ENCODE peak calls at places on chromosome 3, in seven cellular contexts. H is stimulated activated naive CD4-positive, alpha-beta T cell; F is astrocyte; R is COR-L47; A is GM12865; E is anterior cingulate cortex; I is AG08396. B is an unnamed sample.

GRCh38 chr3:177945999-177946398 is 590.2 kb upstream of the KCNMB2 start:
- DNase-seq in H (no peak), F (no peak), R (no peak), A (no peak), E (no peak), I (no peak), B (no peak)

GRCh38 chr3:100316656-100317069 is 17.9 kb upstream of the NIT2 start:
- DNase-seq in H (peak; percentile 38), F (peak; percentile 39), R (peak; percentile 35), A (peak; percentile 66), E (no peak), I (no peak), B (no peak)

GRCh38 chr3:146732325-146732724 is 127.2 kb upstream of the PLSCR5 start:
- DNase-seq in H (no peak), F (no peak), R (no peak), A (no peak), E (no peak), I (no peak), B (no peak)

GRCh38 chr3:127865941-127866340 is 43.6 kb upstream of the MGLL start:
- DNase-seq in H (no peak), F (peak; percentile 61), R (no peak), A (no peak), E (no peak), I (peak; percentile 32), B (no peak)

GRCh38 chr3:55191911-55192787 is 264.3 kb upstream of the LRTM1 start:
- DNase-seq in H (no peak), F (peak; percentile 100), R (no peak), A (no peak), E (no peak), I (peak; percentile 77), B (no peak)

GRCh38 chr3:153443961-153444360 is 281.9 kb downstream of the RAP2B start:
- DNase-seq in H (no peak), F (no peak), R (peak; percentile 10), A (peak; percentile 31), E (no peak), I (no peak), B (no peak)

GRCh38 chr3:115325539-115325938 is 178.5 kb upstream of the ZBTB20 start:
- DNase-seq in H (no peak), F (peak; percentile 38), R (no peak), A (peak; percentile 21), E (no peak), I (peak; percentile 9), B (no peak)

GRCh38 chr3:14125193-14126016 is 553 bp downstream of the TMEM43 start:
- DNase-seq in H (no peak), F (peak; percentile 91), R (no peak), A (peak; percentile 56), E (peak; percentile 73), I (peak; percentile 84), B (peak; percentile 93)

GRCh38 chr3:50334339-50335075 is 6.1 kb downstream of the RASSF1 start:
- DNase-seq in H (no peak), F (no peak), R (no peak), A (no peak), E (no peak), I (no peak), B (no peak)

GRCh38 chr3:58666683-58667082 is at the start of gene FAM3D:
- DNase-seq in H (no peak), F (no peak), R (no peak), A (no peak), E (no peak), I (no peak), B (no peak)

GRCh38 chr3:123099331-123100191 is 32.7 kb downstream of the PDIA5 start:
- DNase-seq in H (no peak), F (no peak), R (no peak), A (no peak), E (no peak), I (no peak), B (no peak)

GRCh38 chr3:157427906-157428305 is 8.7 kb upstream of the PTX3 start:
- DNase-seq in H (no peak), F (no peak), R (no peak), A (no peak), E (no peak), I (no peak), B (no peak)

GRCh38 chr3:141680620-141681389 is 57.3 kb upstream of the RNF7 start:
- DNase-seq in H (no peak), F (peak; percentile 57), R (peak; percentile 88), A (no peak), E (no peak), I (no peak), B (no peak)

GRCh38 chr3:12845790-12846189 is 4.4 kb upstream of the RPL32 start:
- DNase-seq in H (no peak), F (no peak), R (no peak), A (no peak), E (no peak), I (no peak), B (no peak)

GRCh38 chr3:112411425-112411824 is 78.5 kb downstream of the CD200 start:
- DNase-seq in H (no peak), F (no peak), R (no peak), A (no peak), E (no peak), I (no peak), B (no peak)

GRCh38 chr3:193140381-193140780 is 100.6 kb upstream of the PLAAT1 start:
- DNase-seq in H (no peak), F (peak; percentile 64), R (no peak), A (no peak), E (no peak), I (no peak), B (no peak)

GRCh38 chr3:49662720-49663413 is 11.3 kb upstream of the APEH start:
- DNase-seq in H (no peak), F (no peak), R (no peak), A (no peak), E (no peak), I (no peak), B (no peak)

GRCh38 chr3:53252105-53252946 is 3.5 kb downstream of the TKT start:
- DNase-seq in H (no peak), F (peak; percentile 18), R (no peak), A (no peak), E (no peak), I (no peak), B (no peak)

GRCh38 chr3:101803152-101803782 is 24.3 kb downstream of the NXPE3 start:
- DNase-seq in H (peak; percentile 61), F (peak; percentile 53), R (peak; percentile 73), A (peak; percentile 85), E (no peak), I (peak; percentile 44), B (no peak)

GRCh38 chr3:87410110-87410509 is 133.7 kb upstream of the POU1F1 start:
- DNase-seq in H (no peak), F (peak; percentile 96), R (no peak), A (no peak), E (no peak), I (no peak), B (no peak)

GRCh38 chr3:98978068-98978811 is 76.7 kb upstream of the DCBLD2 start:
- DNase-seq in H (no peak), F (peak; percentile 56), R (no peak), A (no peak), E (no peak), I (no peak), B (no peak)

GRCh38 chr3:8110966-8111798 is 390.4 kb upstream of the LMCD1 start:
- DNase-seq in H (peak; percentile 35), F (peak; percentile 62), R (peak; percentile 1), A (peak; percentile 79), E (peak; percentile 67), I (peak; percentile 33), B (peak; percentile 75)

GRCh38 chr3:183507551-183507950 is 48.0 kb downstream of the KLHL6 start:
- DNase-seq in H (no peak), F (no peak), R (no peak), A (no peak), E (no peak), I (no peak), B (no peak)

GRCh38 chr3:27914199-27914598 is 192.1 kb upstream of the EOMES start:
- DNase-seq in H (no peak), F (no peak), R (no peak), A (peak; percentile 27), E (no peak), I (no peak), B (no peak)

GRCh38 chr3:64207289-64208086 is 17.8 kb downstream of the PRICKLE2 start:
- DNase-seq in H (no peak), F (peak; percentile 82), R (no peak), A (no peak), E (no peak), I (no peak), B (no peak)

GRCh38 chr3:167700926-167701325 is 33.8 kb downstream of the PDCD10 start:
- DNase-seq in H (no peak), F (no peak), R (no peak), A (no peak), E (no peak), I (no peak), B (no peak)

GRCh38 chr3:69051796-69052566 is at the start of gene TMF1:
- DNase-seq in H (no peak), F (peak; percentile 98), R (no peak), A (peak; percentile 99), E (no peak), I (peak; percentile 96), B (peak; percentile 99)

GRCh38 chr3:133874344-133874743 is 21.3 kb downstream of the RAB6B start:
- DNase-seq in H (no peak), F (no peak), R (no peak), A (no peak), E (no peak), I (no peak), B (no peak)

GRCh38 chr3:172622916-172623700 is 87.8 kb downstream of the NCEH1 start:
- DNase-seq in H (no peak), F (peak; percentile 74), R (peak; percentile 56), A (peak; percentile 29), E (no peak), I (peak; percentile 45), B (no peak)

GRCh38 chr3:119653871-119654270 is 6.5 kb downstream of the POPDC2 start:
- DNase-seq in H (no peak), F (no peak), R (no peak), A (no peak), E (no peak), I (no peak), B (no peak)

GRCh38 chr3:3296858-3297430 is 117.5 kb upstream of the CRBN start:
- DNase-seq in H (peak; percentile 44), F (no peak), R (no peak), A (no peak), E (no peak), I (no peak), B (no peak)

GRCh38 chr3:168417016-168417415 is 321.3 kb upstream of the GOLIM4 start:
- DNase-seq in H (no peak), F (no peak), R (no peak), A (no peak), E (no peak), I (no peak), B (no peak)

GRCh38 chr3:183539821-183540220 is 15.7 kb downstream of the KLHL6 start:
- DNase-seq in H (no peak), F (no peak), R (no peak), A (no peak), E (no peak), I (no peak), B (no peak)

GRCh38 chr3:30689202-30689641 is 82.8 kb downstream of the TGFBR2 start:
- DNase-seq in H (no peak), F (peak; percentile 57), R (no peak), A (no peak), E (no peak), I (no peak), B (no peak)

GRCh38 chr3:194095464-194095863 is 40.5 kb upstream of the HES1 start:
- DNase-seq in H (no peak), F (no peak), R (peak; percentile 93), A (no peak), E (no peak), I (no peak), B (no peak)

GRCh38 chr3:185283374-185283935 is 29.6 kb upstream of the EHHADH start:
- DNase-seq in H (no peak), F (peak; percentile 45), R (no peak), A (no peak), E (no peak), I (no peak), B (no peak)

GRCh38 chr3:9000041-9000440 is 36.8 kb upstream of the RAD18 start:
- DNase-seq in H (no peak), F (no peak), R (no peak), A (no peak), E (no peak), I (no peak), B (peak; percentile 40)

B was measured in right atrium auricular region.